ENCODE peak calls at places on chromosomes 11 and 22, in nine cellular contexts. One of them, this sample, is unnamed.
A peak's percentile ranks its signal among the peaks of the same experiment; 100 is the strongest.

GRCh38 chr11:2674681-2675131 is 25.1 kb downstream of the KCNQ1OT1 start:
- DNase-seq in prostate gland: peak; percentile 16
- DNase-seq in transverse colon: no peak
- DNase-seq in sigmoid colon: peak; percentile 75
- DNase-seq in suprapubic skin: peak; percentile 39
- DNase-seq in breast epithelium: peak; percentile 41
- DNase-seq in stomach: peak; percentile 27
- DNase-seq in endothelial cell of umbilical vein: no peak
- DNase-seq in Panc1: no peak
- DNase-seq in this sample: peak; percentile 69

GRCh38 chr11:72202571-72202970 is 10.6 kb downstream of the FOLR1 start:
- DNase-seq in prostate gland: no peak
- DNase-seq in transverse colon: no peak
- DNase-seq in sigmoid colon: no peak
- DNase-seq in suprapubic skin: peak; percentile 20
- DNase-seq in breast epithelium: no peak
- DNase-seq in stomach: peak; percentile 23
- DNase-seq in endothelial cell of umbilical vein: no peak
- DNase-seq in Panc1: no peak
- DNase-seq in this sample: no peak

GRCh38 chr11:131663403-131664200 is 293.2 kb downstream of the NTM start:
- DNase-seq in prostate gland: no peak
- DNase-seq in transverse colon: no peak
- DNase-seq in sigmoid colon: peak; percentile 54
- DNase-seq in suprapubic skin: no peak
- DNase-seq in breast epithelium: peak; percentile 29
- DNase-seq in stomach: no peak
- DNase-seq in endothelial cell of umbilical vein: no peak
- DNase-seq in Panc1: no peak
- DNase-seq in this sample: no peak

GRCh38 chr11:3859373-3859881 is 4.0 kb downstream of the STIM1 start:
- DNase-seq in prostate gland: no peak
- DNase-seq in transverse colon: peak; percentile 54
- DNase-seq in sigmoid colon: no peak
- DNase-seq in suprapubic skin: no peak
- DNase-seq in breast epithelium: no peak
- DNase-seq in stomach: peak; percentile 73
- DNase-seq in endothelial cell of umbilical vein: no peak
- DNase-seq in Panc1: no peak
- DNase-seq in this sample: peak; percentile 81

GRCh38 chr22:40409613-40410113 is 39.3 kb downstream of the SGSM3 start:
- DNase-seq in prostate gland: no peak
- DNase-seq in transverse colon: no peak
- DNase-seq in sigmoid colon: no peak
- DNase-seq in suprapubic skin: peak; percentile 54
- DNase-seq in breast epithelium: no peak
- DNase-seq in stomach: no peak
- DNase-seq in endothelial cell of umbilical vein: no peak
- DNase-seq in Panc1: no peak
- DNase-seq in this sample: no peak

GRCh38 chr11:115555336-115556090 is 51.3 kb upstream of the CADM1 start:
- DNase-seq in prostate gland: no peak
- DNase-seq in transverse colon: no peak
- DNase-seq in sigmoid colon: no peak
- DNase-seq in suprapubic skin: no peak
- DNase-seq in breast epithelium: no peak
- DNase-seq in stomach: no peak
- DNase-seq in endothelial cell of umbilical vein: no peak
- DNase-seq in Panc1: no peak
- DNase-seq in this sample: no peak

GRCh38 chr22:39940757-39941305 is 19.4 kb upstream of the TMA7B start:
- DNase-seq in prostate gland: no peak
- DNase-seq in transverse colon: no peak
- DNase-seq in sigmoid colon: no peak
- DNase-seq in suprapubic skin: no peak
- DNase-seq in breast epithelium: no peak
- DNase-seq in stomach: no peak
- DNase-seq in endothelial cell of umbilical vein: no peak
- DNase-seq in Panc1: no peak
- DNase-seq in this sample: no peak

GRCh38 chr11:48031602-48032001 is 51.2 kb downstream of the PTPRJ start:
- DNase-seq in prostate gland: no peak
- DNase-seq in transverse colon: no peak
- DNase-seq in sigmoid colon: no peak
- DNase-seq in suprapubic skin: no peak
- DNase-seq in breast epithelium: no peak
- DNase-seq in stomach: no peak
- DNase-seq in endothelial cell of umbilical vein: no peak
- DNase-seq in Panc1: no peak
- DNase-seq in this sample: no peak

GRCh38 chr11:125358254-125358840 is 137.7 kb downstream of the FEZ1 start:
- DNase-seq in prostate gland: no peak
- DNase-seq in transverse colon: no peak
- DNase-seq in sigmoid colon: no peak
- DNase-seq in suprapubic skin: no peak
- DNase-seq in breast epithelium: no peak
- DNase-seq in stomach: no peak
- DNase-seq in endothelial cell of umbilical vein: no peak
- DNase-seq in Panc1: no peak
- DNase-seq in this sample: no peak

GRCh38 chr11:133787379-133788103 is 57.8 kb downstream of the SPATA19 start:
- DNase-seq in prostate gland: no peak
- DNase-seq in transverse colon: peak; percentile 9
- DNase-seq in sigmoid colon: no peak
- DNase-seq in suprapubic skin: no peak
- DNase-seq in breast epithelium: no peak
- DNase-seq in stomach: no peak
- DNase-seq in endothelial cell of umbilical vein: no peak
- DNase-seq in Panc1: no peak
- DNase-seq in this sample: peak; percentile 86

GRCh38 chr22:26995222-26995621 is 337.8 kb downstream of the MIAT start:
- DNase-seq in prostate gland: no peak
- DNase-seq in transverse colon: peak; percentile 9
- DNase-seq in sigmoid colon: peak; percentile 84
- DNase-seq in suprapubic skin: no peak
- DNase-seq in breast epithelium: no peak
- DNase-seq in stomach: no peak
- DNase-seq in endothelial cell of umbilical vein: no peak
- DNase-seq in Panc1: no peak
- DNase-seq in this sample: no peak

GRCh38 chr11:111336062-111336461 is 37.7 kb downstream of the POU2AF3 start:
- DNase-seq in prostate gland: no peak
- DNase-seq in transverse colon: no peak
- DNase-seq in sigmoid colon: no peak
- DNase-seq in suprapubic skin: no peak
- DNase-seq in breast epithelium: no peak
- DNase-seq in stomach: no peak
- DNase-seq in endothelial cell of umbilical vein: no peak
- DNase-seq in Panc1: no peak
- DNase-seq in this sample: no peak

GRCh38 chr11:46381046-46381835 is at the start of gene MDK:
- DNase-seq in prostate gland: no peak
- DNase-seq in transverse colon: peak; percentile 39
- DNase-seq in sigmoid colon: peak; percentile 70
- DNase-seq in suprapubic skin: peak; percentile 68
- DNase-seq in breast epithelium: no peak
- DNase-seq in stomach: peak; percentile 48
- DNase-seq in endothelial cell of umbilical vein: peak; percentile 37
- DNase-seq in Panc1: no peak
- DNase-seq in this sample: peak; percentile 89

GRCh38 chr11:95115597-95115996 is 26.0 kb downstream of the ENDOD1 start:
- DNase-seq in prostate gland: no peak
- DNase-seq in transverse colon: no peak
- DNase-seq in sigmoid colon: no peak
- DNase-seq in suprapubic skin: no peak
- DNase-seq in breast epithelium: no peak
- DNase-seq in stomach: no peak
- DNase-seq in endothelial cell of umbilical vein: no peak
- DNase-seq in Panc1: no peak
- DNase-seq in this sample: no peak

GRCh38 chr22:47194476-47195155 is 432.2 kb downstream of the TBC1D22A start:
- DNase-seq in prostate gland: no peak
- DNase-seq in transverse colon: no peak
- DNase-seq in sigmoid colon: peak; percentile 29
- DNase-seq in suprapubic skin: peak; percentile 44
- DNase-seq in breast epithelium: no peak
- DNase-seq in stomach: peak; percentile 7
- DNase-seq in endothelial cell of umbilical vein: no peak
- DNase-seq in Panc1: no peak
- DNase-seq in this sample: peak; percentile 52

GRCh38 chr11:64058494-64058893 is 22.8 kb downstream of the FLRT1 start:
- DNase-seq in prostate gland: no peak
- DNase-seq in transverse colon: peak; percentile 20
- DNase-seq in sigmoid colon: peak; percentile 89
- DNase-seq in suprapubic skin: no peak
- DNase-seq in breast epithelium: no peak
- DNase-seq in stomach: no peak
- DNase-seq in endothelial cell of umbilical vein: no peak
- DNase-seq in Panc1: no peak
- DNase-seq in this sample: peak; percentile 79

GRCh38 chr22:29071261-29072045 is 1.4 kb upstream of the KREMEN1 start:
- DNase-seq in prostate gland: peak; percentile 80
- DNase-seq in transverse colon: peak; percentile 75
- DNase-seq in sigmoid colon: peak; percentile 75
- DNase-seq in suprapubic skin: peak; percentile 80
- DNase-seq in breast epithelium: peak; percentile 48
- DNase-seq in stomach: peak; percentile 65
- DNase-seq in endothelial cell of umbilical vein: no peak
- DNase-seq in Panc1: no peak
- DNase-seq in this sample: peak; percentile 84

DNA sequence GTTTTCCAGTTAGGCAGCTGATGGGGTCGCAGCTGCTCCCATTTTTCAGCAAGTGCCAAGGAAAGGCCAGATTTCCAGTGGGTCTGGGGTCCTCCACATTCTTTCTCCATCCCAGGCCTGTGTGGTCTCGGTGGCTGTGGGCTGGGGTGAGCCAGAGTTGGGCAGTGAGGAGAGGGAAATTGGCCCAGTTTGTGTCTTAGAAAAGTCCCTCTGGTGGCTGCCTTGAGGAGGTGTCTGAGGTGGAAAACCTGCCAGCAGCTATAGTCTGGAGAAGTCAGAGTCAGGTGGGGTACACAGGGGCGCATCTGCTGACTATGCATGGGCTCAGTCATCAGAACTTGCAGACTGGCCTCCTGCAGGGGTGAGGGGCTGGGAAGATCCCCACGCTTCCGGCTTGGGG is 30.5 kb downstream of the MRGPRD start:
- DNase-seq in prostate gland: no peak
- DNase-seq in transverse colon: no peak
- DNase-seq in sigmoid colon: no peak
- DNase-seq in suprapubic skin: no peak
- DNase-seq in breast epithelium: no peak
- DNase-seq in stomach: no peak
- DNase-seq in endothelial cell of umbilical vein: peak; percentile 19
- DNase-seq in Panc1: no peak
- DNase-seq in this sample: no peak
- TF ChIP-seq CTCF in prostate gland: no peak
- TF ChIP-seq CTCF in transverse colon: no peak
- TF ChIP-seq CTCF in sigmoid colon: peak; percentile 14
- TF ChIP-seq CTCF in suprapubic skin: peak; percentile 7
- TF ChIP-seq CTCF in breast epithelium: no peak
- TF ChIP-seq CTCF in stomach: no peak
- TF ChIP-seq CTCF in endothelial cell of umbilical vein: peak; percentile 42
- TF ChIP-seq CTCF in Panc1: no peak
- TF ChIP-seq CTCF in this sample: no peak

DNA sequence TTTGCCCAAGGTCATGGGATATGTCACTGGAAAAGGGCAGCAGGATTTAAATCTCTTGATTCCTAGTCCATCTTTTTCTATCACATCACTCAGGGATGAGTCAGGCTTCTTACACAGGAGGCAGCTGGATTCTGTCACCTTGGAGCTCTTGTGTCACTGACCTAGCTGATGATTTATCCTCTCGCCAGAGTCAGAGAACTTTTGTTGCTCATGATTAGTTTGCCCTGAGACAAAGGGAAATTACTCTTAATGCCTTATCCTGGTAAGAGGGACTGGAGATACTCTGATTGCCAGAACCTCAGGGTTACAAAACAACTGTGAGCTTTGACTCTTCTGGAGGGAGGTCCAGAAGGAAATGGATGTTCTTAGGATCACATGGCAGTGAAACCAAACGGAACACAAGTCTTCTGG is 10.1 kb downstream of the COA4 start:
- DNase-seq in prostate gland: no peak
- DNase-seq in transverse colon: peak; percentile 21
- DNase-seq in sigmoid colon: peak; percentile 89
- DNase-seq in suprapubic skin: no peak
- DNase-seq in breast epithelium: no peak
- DNase-seq in stomach: no peak
- DNase-seq in endothelial cell of umbilical vein: peak; percentile 71
- DNase-seq in Panc1: peak; percentile 80
- DNase-seq in this sample: no peak
- TF ChIP-seq POLR2AphosphoS5 in prostate gland: no peak
- TF ChIP-seq POLR2AphosphoS5 in transverse colon: peak; percentile 74
- TF ChIP-seq POLR2AphosphoS5 in sigmoid colon: peak; percentile 86
- TF ChIP-seq POLR2AphosphoS5 in suprapubic skin: no peak
- TF ChIP-seq POLR2AphosphoS5 in breast epithelium: no peak
- TF ChIP-seq POLR2AphosphoS5 in stomach: peak; percentile 49
- TF ChIP-seq POLR2AphosphoS5 in endothelial cell of umbilical vein: no peak
- TF ChIP-seq POLR2AphosphoS5 in Panc1: no peak
- TF ChIP-seq POLR2AphosphoS5 in this sample: no peak

DNA sequence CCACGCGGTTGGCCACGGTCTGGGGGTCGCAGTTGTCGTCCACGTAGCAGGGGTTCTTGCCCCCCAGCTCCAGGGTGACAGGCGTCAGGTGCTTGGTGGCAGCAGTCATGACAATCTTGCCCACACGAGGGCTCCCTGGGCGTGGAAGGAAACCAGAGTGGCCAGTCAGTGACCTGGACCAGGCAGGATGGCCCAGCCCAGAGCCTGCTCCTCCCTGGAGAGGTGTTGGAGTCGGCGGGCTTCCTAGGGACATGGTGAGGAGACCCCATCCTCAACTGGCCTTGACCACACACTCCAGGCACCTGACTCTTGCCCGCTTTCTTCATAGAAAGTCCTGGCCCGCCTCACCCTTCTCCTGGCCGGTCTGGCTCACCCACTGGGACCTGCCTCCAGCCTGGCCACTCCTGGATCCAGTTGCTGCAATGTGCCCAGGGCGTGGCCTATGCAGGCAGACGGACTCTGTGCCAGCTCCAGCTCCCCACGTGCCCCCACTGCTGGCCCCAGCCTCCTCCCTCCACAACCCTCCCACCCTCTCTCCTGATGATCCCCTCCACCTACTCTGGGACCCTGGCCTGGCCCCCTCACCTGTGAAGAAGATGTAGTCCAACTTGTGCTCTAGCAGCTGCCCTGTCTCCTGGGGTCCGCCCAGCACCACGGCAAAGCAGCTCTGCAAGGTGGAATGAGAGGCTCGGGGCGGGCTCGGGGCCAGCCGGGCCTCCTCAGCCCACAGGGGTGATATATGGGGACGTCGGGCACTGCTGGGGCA is 8.7 kb downstream of the ALDH3B2 start:
- DNase-seq in prostate gland: peak; percentile 51
- DNase-seq in transverse colon: peak; percentile 59
- DNase-seq in sigmoid colon: no peak
- DNase-seq in suprapubic skin: no peak
- DNase-seq in breast epithelium: no peak
- DNase-seq in stomach: peak; percentile 78
- DNase-seq in endothelial cell of umbilical vein: no peak
- DNase-seq in Panc1: no peak
- DNase-seq in this sample: no peak
- H3K4me3 ChIP-seq in prostate gland: no peak overlapping the region
- H3K4me3 ChIP-seq in transverse colon: no peak overlapping the region
- H3K4me3 ChIP-seq in sigmoid colon: no peak overlapping the region
- H3K4me3 ChIP-seq in suprapubic skin: no peak overlapping the region
- H3K4me3 ChIP-seq in breast epithelium: no peak overlapping the region
- H3K4me3 ChIP-seq in stomach: no peak overlapping the region
- H3K4me3 ChIP-seq in endothelial cell of umbilical vein: no peak overlapping the region
- H3K4me3 ChIP-seq in Panc1: no peak overlapping the region
- H3K4me3 ChIP-seq in this sample: no peak overlapping the region

GRCh38 chr22:19841641-19842385 is 12.9 kb downstream of the GNB1L start:
- DNase-seq in prostate gland: no peak
- DNase-seq in transverse colon: no peak
- DNase-seq in sigmoid colon: peak; percentile 29
- DNase-seq in suprapubic skin: no peak
- DNase-seq in breast epithelium: no peak
- DNase-seq in stomach: no peak
- DNase-seq in endothelial cell of umbilical vein: no peak
- DNase-seq in Panc1: no peak
- DNase-seq in this sample: no peak
- TF ChIP-seq CTCF in prostate gland: no peak
- TF ChIP-seq CTCF in transverse colon: no peak
- TF ChIP-seq CTCF in sigmoid colon: no peak
- TF ChIP-seq CTCF in suprapubic skin: no peak
- TF ChIP-seq CTCF in breast epithelium: no peak
- TF ChIP-seq CTCF in stomach: no peak
- TF ChIP-seq CTCF in endothelial cell of umbilical vein: no peak
- TF ChIP-seq CTCF in Panc1: no peak
- TF ChIP-seq CTCF in this sample: no peak

This sample was measured in spleen.